ENCODE peak calls at places on chromosomes 5 and 9, in six cellular contexts. F is transverse colon, N is esophagus squamous epithelium, G is heart left ventricle, P is right lobe of liver, O is stomach. R is an unnamed sample.

GRCh38 chr9:121344062-121344696 is 25.9 kb downstream of the STOM start:
- DNase-seq in G (no peak), N (no peak), O (no peak), F (no peak), P (no peak), R (no peak)

GRCh38 chr5:149471406-149472183 is 79.6 kb downstream of the CSNK1A1 start:
- DNase-seq in N (no peak), O (peak; percentile 53), P (no peak), G (no peak), F (peak; percentile 84), R (peak; percentile 72)

GRCh38 chr9:76459691-76460635 is 981 bp downstream of the GCNT1 start:
- DNase-seq in G (peak; percentile 18), N (no peak), F (peak; percentile 59), O (peak; percentile 58), P (peak; percentile 35), R (peak; percentile 79)

GRCh38 chr9:125492719-125493118 is 214.3 kb downstream of the MAPKAP1 start:
- DNase-seq in F (no peak), O (no peak), G (no peak), N (no peak), P (no peak), R (no peak)

GRCh38 chr5:150599281-150599680 is 41.2 kb upstream of the SYNPO start:
- DNase-seq in O (no peak), F (no peak), G (no peak), N (no peak), P (no peak), R (no peak)

GRCh38 chr5:1137567-1138444 is 25.9 kb upstream of the SLC12A7 start:
- DNase-seq in P (no peak), F (peak; percentile 61), N (no peak), O (no peak), G (no peak), R (no peak)

GRCh38 chr5:2240118-2240904 is 357.6 kb upstream of the IRX4 start:
- DNase-seq in P (no peak), N (no peak), O (no peak), G (no peak), F (no peak), R (no peak)

GRCh38 chr9:130835441-130836298 is 616 bp downstream of the ABL1 start:
- DNase-seq in N (no peak), F (peak; percentile 40), G (peak; percentile 49), O (peak; percentile 51), P (peak; percentile 53), R (no peak)

GRCh38 chr5:80964919-80965318 is 4.8 kb downstream of the RASGRF2 start:
- DNase-seq in N (no peak), G (no peak), P (no peak), F (no peak), O (no peak), R (no peak)

GRCh38 chr9:32384364-32385134 is at the start of gene ACO1:
- DNase-seq in N (peak; percentile 25), F (peak; percentile 95), P (peak; percentile 96), G (peak; percentile 92), O (peak; percentile 93), R (peak; percentile 71)

GRCh38 chr5:162268694-162269481 is 201.3 kb downstream of the GABRG2 start:
- DNase-seq in P (no peak), O (no peak), G (no peak), F (no peak), N (no peak), R (no peak)

GRCh38 chr9:112239284-112239683 is 64.2 kb upstream of the SUSD1 start:
- DNase-seq in N (no peak), F (peak; percentile 18), G (no peak), P (no peak), O (no peak), R (no peak)

GRCh38 chr5:170737591-170737990 is 45.9 kb upstream of the GABRP start:
- DNase-seq in P (no peak), O (no peak), G (no peak), F (no peak), N (no peak), R (no peak)

GRCh38 chr9:20015427-20015931 is 226.6 kb upstream of the SLC24A2 start:
- DNase-seq in P (no peak), G (no peak), O (no peak), F (no peak), N (no peak), R (no peak)

GRCh38 chr9:115121140-115121710 is 3.3 kb upstream of the TNC start:
- DNase-seq in O (no peak), N (no peak), P (no peak), F (no peak), G (no peak), R (no peak)

GRCh38 chr5:126972062-126972895 is 58.1 kb downstream of the MARCHF3 start:
- DNase-seq in O (no peak), F (peak; percentile 12), P (no peak), G (no peak), N (no peak), R (no peak)

GRCh38 chr5:153749941-153750340 is 259.5 kb downstream of the GRIA1 start:
- DNase-seq in F (no peak), P (no peak), N (no peak), O (no peak), G (no peak), R (no peak)

GRCh38 chr9:33619666-33620404 is 95.8 kb downstream of the ANKRD18B start:
- DNase-seq in P (no peak), O (no peak), G (no peak), F (no peak), N (no peak), R (no peak)

GRCh38 chr5:59943721-59944120 is 50.2 kb upstream of the PDE4D start:
- DNase-seq in G (no peak), N (no peak), P (no peak), O (no peak), F (peak; percentile 13), R (no peak)

GRCh38 chr5:137622850-137623249 is 113.0 kb downstream of the KLHL3 start:
- DNase-seq in N (peak; percentile 28), P (peak; percentile 86), O (peak; percentile 86), F (no peak), G (peak; percentile 83), R (no peak)

GRCh38 chr5:61328791-61329617 is 3.1 kb upstream of the ZSWIM6 start:
- DNase-seq in F (no peak), P (no peak), G (no peak), N (no peak), O (no peak), R (no peak)

GRCh38 chr9:36836486-36836885 is 197.6 kb downstream of the PAX5 start:
- DNase-seq in P (no peak), O (no peak), N (no peak), G (no peak), F (no peak), R (no peak)

GRCh38 chr9:36835271-36835996 is 198.6 kb downstream of the PAX5 start:
- DNase-seq in O (no peak), P (no peak), G (no peak), N (no peak), F (no peak), R (no peak)

GRCh38 chr9:36833954-36834353 is 200.1 kb downstream of the PAX5 start:
- DNase-seq in O (no peak), F (no peak), N (no peak), G (no peak), P (no peak), R (no peak)

GRCh38 chr9:36832232-36832795 is 201.8 kb downstream of the PAX5 start:
- DNase-seq in O (no peak), F (no peak), P (no peak), N (no peak), G (no peak), R (no peak)

GRCh38 chr9:36834736-36835135 is 199.3 kb downstream of the PAX5 start:
- DNase-seq in N (no peak), F (no peak), O (no peak), P (no peak), G (no peak), R (no peak)
- TF ChIP-seq POLR2A in N (no peak), F (no peak), O (no peak), P (no peak), G (no peak), R (no peak)

DNA sequence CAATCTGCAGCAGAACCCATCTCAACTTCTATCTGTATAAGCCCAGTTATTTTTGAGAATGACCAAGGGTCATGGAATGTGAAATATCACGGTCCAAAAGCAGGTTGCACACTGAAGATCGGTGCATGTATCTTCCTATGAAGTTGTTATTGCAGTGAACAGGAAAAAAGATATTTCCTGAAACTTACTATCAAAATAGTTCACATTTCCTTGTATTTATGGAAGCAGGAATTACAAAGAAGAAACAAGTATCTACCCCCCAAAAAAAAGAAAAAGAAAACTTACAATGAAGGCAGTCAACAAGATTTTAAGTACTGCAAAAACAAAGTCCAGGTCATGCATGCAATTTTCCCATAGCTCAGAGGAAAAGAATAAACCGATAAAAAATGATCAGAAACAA is 70.0 kb downstream of the MPDZ start:
- DNase-seq in F (no peak), P (no peak), N (no peak), O (no peak), G (no peak), R (no peak)
- TF ChIP-seq POLR2A in F (no peak), P (no peak), N (no peak), O (no peak), G (no peak), R (no peak)

DNA sequence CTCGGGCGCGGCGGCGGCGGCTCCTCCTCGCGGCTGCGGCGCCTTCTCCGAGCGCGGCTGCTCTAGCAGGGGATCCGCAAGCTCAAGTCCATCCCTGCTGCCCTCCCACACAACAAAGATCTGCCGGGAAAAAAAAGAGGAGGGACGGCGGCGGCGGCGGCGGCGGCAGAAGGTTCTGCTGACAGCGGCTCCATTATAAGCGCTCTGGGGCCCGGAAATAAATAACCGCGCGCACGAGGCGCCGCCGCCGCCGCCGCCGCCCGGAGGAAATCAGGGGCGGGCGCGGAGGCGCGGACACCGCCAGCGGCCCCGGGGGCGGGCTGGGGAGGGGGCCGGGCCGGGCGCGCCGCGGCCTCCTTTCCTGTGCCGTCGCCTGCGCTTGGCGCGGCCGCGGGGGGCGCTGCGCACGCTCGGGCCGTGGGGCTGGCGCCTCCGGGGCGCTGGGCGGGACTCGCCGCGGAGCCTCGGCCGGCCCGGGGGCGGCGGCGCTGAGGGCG is at the start of gene ANKH:
- DNase-seq in O (peak; percentile 82), G (peak; percentile 87), N (peak; percentile 16), P (peak; percentile 88), F (peak; percentile 87), R (peak; percentile 86)
- TF ChIP-seq POLR2A in O (no peak), G (no peak), N (peak; percentile 30), P (no peak), F (no peak), R (peak; percentile 69)

DNA sequence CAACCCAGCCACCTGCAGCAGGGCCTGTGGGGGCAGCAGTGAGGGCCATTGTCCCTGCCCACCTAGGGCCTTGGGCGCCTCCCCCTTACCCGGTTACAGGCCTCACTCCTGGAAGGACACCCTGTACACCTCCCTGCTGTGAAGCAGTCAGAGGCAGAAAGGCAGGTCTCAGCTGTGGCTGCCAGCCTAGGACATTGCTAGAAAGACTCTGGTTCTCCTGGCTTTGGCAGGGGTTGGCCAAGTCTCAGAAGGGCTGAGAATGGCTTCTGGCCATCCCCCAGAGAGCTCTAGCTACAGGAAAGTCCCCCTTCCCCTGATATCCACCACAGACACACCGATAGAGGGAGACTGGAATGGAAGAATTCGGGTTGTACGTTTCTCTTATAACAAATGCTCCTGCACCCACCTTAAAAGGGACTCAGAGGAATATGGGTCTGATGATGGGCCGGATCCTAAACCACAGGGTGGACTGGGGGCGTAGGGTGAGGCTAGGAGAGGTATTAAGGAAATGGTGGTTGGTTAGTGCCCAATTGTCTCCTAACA is 2.4 kb downstream of the DNAJB5 start:
- DNase-seq in O (no peak), N (no peak), F (no peak), P (no peak), G (peak; percentile 53), R (peak; percentile 24)
- TF ChIP-seq POLR2A in O (no peak), N (no peak), F (no peak), P (no peak), G (no peak), R (no peak)